ENCODE peak calls at places on chromosome 13, in four cellular contexts. One of them, this sample, is unnamed.

GRCh38 chr13:100533588-100534041 is 55.0 kb downstream of the GGACT start:
- DNase-seq in left colon: no peak
- DNase-seq in kidney epithelial cell: no peak
- DNase-seq in HCT116: no peak
- DNase-seq in this sample: no peak

GRCh38 chr13:59352600-59352999 is 811.1 kb downstream of the DIAPH3 start:
- DNase-seq in kidney epithelial cell: peak
- DNase-seq in HCT116: no peak
- DNase-seq in left colon: no peak
- DNase-seq in this sample: no peak

GRCh38 chr13:107025991-107026390 is 458.1 kb upstream of the ARGLU1 start:
- DNase-seq in HCT116: no peak
- DNase-seq in kidney epithelial cell: no peak
- DNase-seq in left colon: no peak
- DNase-seq in this sample: no peak

GRCh38 chr13:30453727-30454126 is 12.0 kb downstream of the HMGB1 start:
- DNase-seq in kidney epithelial cell: no peak
- DNase-seq in left colon: no peak
- DNase-seq in HCT116: no peak
- DNase-seq in this sample: no peak

GRCh38 chr13:108269601-108270328 is at the start of gene TNFSF13B:
- DNase-seq in HCT116: no peak
- DNase-seq in left colon: peak
- DNase-seq in kidney epithelial cell: no peak
- DNase-seq in this sample: peak

GRCh38 chr13:97834255-97834654 is 119.2 kb upstream of the IPO5 start:
- DNase-seq in left colon: no peak
- DNase-seq in HCT116: no peak
- DNase-seq in kidney epithelial cell: no peak
- DNase-seq in this sample: no peak

GRCh38 chr13:87274209-87274819 is 396.9 kb upstream of the SLITRK5 start:
- DNase-seq in left colon: peak
- DNase-seq in kidney epithelial cell: peak
- DNase-seq in HCT116: peak
- DNase-seq in this sample: no peak

GRCh38 chr13:47897411-47898050 is 103.5 kb downstream of the SUCLA2 start:
- DNase-seq in kidney epithelial cell: peak
- DNase-seq in HCT116: no peak
- DNase-seq in left colon: no peak
- DNase-seq in this sample: no peak

GRCh38 chr13:92175330-92175729 is 776.9 kb downstream of the GPC5 start:
- DNase-seq in HCT116: no peak
- DNase-seq in left colon: peak
- DNase-seq in kidney epithelial cell: peak
- DNase-seq in this sample: no peak

GRCh38 chr13:66940113-66940512 is 290.0 kb downstream of the PCDH9 start:
- DNase-seq in left colon: no peak
- DNase-seq in HCT116: no peak
- DNase-seq in kidney epithelial cell: no peak
- DNase-seq in this sample: no peak

GRCh38 chr13:23427342-23428182 is 5.9 kb downstream of the SACS start:
- DNase-seq in HCT116: no peak
- DNase-seq in kidney epithelial cell: peak
- DNase-seq in left colon: peak
- DNase-seq in this sample: no peak

GRCh38 chr13:28283600-28283999 is 145.3 kb downstream of the PAN3 start:
- DNase-seq in HCT116: no peak
- DNase-seq in left colon: no peak
- DNase-seq in kidney epithelial cell: no peak
- DNase-seq in this sample: no peak

GRCh38 chr13:47426126-47426849 is 529.4 kb upstream of the HTR2A start:
- DNase-seq in HCT116: no peak
- DNase-seq in left colon: no peak
- DNase-seq in kidney epithelial cell: peak
- DNase-seq in this sample: no peak

GRCh38 chr13:44649118-44649455 is 73.0 kb upstream of the TSC22D1 start:
- DNase-seq in kidney epithelial cell: no peak
- DNase-seq in left colon: no peak
- DNase-seq in HCT116: no peak
- DNase-seq in this sample: peak

GRCh38 chr13:37597477-37597876 is 1.1 kb downstream of the POSTN start:
- DNase-seq in kidney epithelial cell: no peak
- DNase-seq in HCT116: no peak
- DNase-seq in left colon: no peak
- DNase-seq in this sample: no peak

GRCh38 chr13:74151859-74152258 is 17.7 kb upstream of the KLF12 start:
- DNase-seq in HCT116: no peak
- DNase-seq in kidney epithelial cell: no peak
- DNase-seq in left colon: no peak
- DNase-seq in this sample: no peak

GRCh38 chr13:51323824-51324511 is 15.5 kb upstream of the SERPINE3 start:
- DNase-seq in kidney epithelial cell: no peak
- DNase-seq in HCT116: no peak
- DNase-seq in left colon: no peak
- DNase-seq in this sample: no peak

GRCh38 chr13:111645598-111646463 is 325.4 kb downstream of the TEX29 start:
- DNase-seq in left colon: no peak
- DNase-seq in kidney epithelial cell: no peak
- DNase-seq in HCT116: no peak
- DNase-seq in this sample: no peak

GRCh38 chr13:40969169-40969901 is 49.8 kb downstream of the ELF1 start:
- DNase-seq in left colon: no peak
- DNase-seq in HCT116: no peak
- DNase-seq in kidney epithelial cell: no peak
- DNase-seq in this sample: no peak

GRCh38 chr13:98856983-98857382 is 104.5 kb upstream of the SLC15A1 start:
- DNase-seq in left colon: peak
- DNase-seq in HCT116: no peak
- DNase-seq in kidney epithelial cell: no peak
- DNase-seq in this sample: no peak

GRCh38 chr13:59337070-59337469 is 826.7 kb downstream of the DIAPH3 start:
- DNase-seq in HCT116: no peak
- DNase-seq in kidney epithelial cell: no peak
- DNase-seq in left colon: no peak
- DNase-seq in this sample: no peak

GRCh38 chr13:44703371-44703770 is 127.2 kb upstream of the TSC22D1 start:
- DNase-seq in left colon: no peak
- DNase-seq in HCT116: no peak
- DNase-seq in kidney epithelial cell: peak
- DNase-seq in this sample: no peak

GRCh38 chr13:108155185-108156106 is 59.9 kb downstream of the LIG4 start:
- DNase-seq in HCT116: peak
- DNase-seq in kidney epithelial cell: no peak
- DNase-seq in left colon: peak
- DNase-seq in this sample: peak